ENCODE peak calls at places on chromosomes 3 and 15, in five cellular contexts. I, K, W, F and E are unnamed samples.

GRCh38 chr15:33026614-33027013 is 167.9 kb downstream of the FMN1 start:
- DNase-seq in I (peak), K (no peak), W (no peak), F (no peak), E (no peak)

GRCh38 chr3:160921020-160921635 is 165.1 kb downstream of the PPM1L start:
- DNase-seq in I (peak), K (no peak), W (peak), F (peak), E (peak)

GRCh38 chr15:38614621-38615020 is 50.0 kb upstream of the RASGRP1 start:
- DNase-seq in I (no peak), K (no peak), W (no peak), F (no peak), E (no peak)

GRCh38 chr15:62444104-62445027 is 279.3 kb upstream of the C2CD4B start:
- DNase-seq in I (peak), K (no peak), W (no peak), F (peak), E (no peak)

GRCh38 chr15:74779162-74779648 is 2.7 kb upstream of the CSK start:
- DNase-seq in I (no peak), K (no peak), W (no peak), F (no peak), E (no peak)

GRCh38 chr3:57076422-57076951 is 16.0 kb downstream of the SPATA12 start:
- DNase-seq in I (no peak), K (no peak), W (no peak), F (no peak), E (no peak)

GRCh38 chr3:134330895-134331810 is 43.1 kb downstream of the AMOTL2 start:
- DNase-seq in I (peak), K (no peak), W (no peak), F (no peak), E (no peak)

GRCh38 chr3:181773921-181774320 is 62.2 kb downstream of the SOX2 start:
- DNase-seq in I (no peak), K (no peak), W (peak), F (no peak), E (no peak)

GRCh38 chr3:113531826-113532697 is at the start of gene SIDT1:
- DNase-seq in I (no peak), K (no peak), W (no peak), F (peak), E (peak)

GRCh38 chr3:196757876-196758739 is 18.5 kb downstream of the PAK2 start:
- DNase-seq in I (peak), K (no peak), W (no peak), F (peak), E (no peak)

GRCh38 chr3:107916166-107916565 is 174.7 kb downstream of the CD47 start:
- DNase-seq in I (no peak), K (no peak), W (no peak), F (no peak), E (no peak)

GRCh38 chr3:50651875-50652529 is 22.7 kb upstream of the DOCK3 start:
- DNase-seq in I (no peak), K (no peak), W (no peak), F (no peak), E (no peak)

GRCh38 chr3:141250342-141250741 is 18.7 kb downstream of the PXYLP1 start:
- DNase-seq in I (no peak), K (peak), W (no peak), F (no peak), E (no peak)

GRCh38 chr3:33490641-33491241 is 50.5 kb upstream of the UBP1 start:
- DNase-seq in I (no peak), K (no peak), W (no peak), F (no peak), E (no peak)

GRCh38 chr3:51988286-51989146 is 5.2 kb downstream of the ACY1 start:
- DNase-seq in I (no peak), K (no peak), W (no peak), F (no peak), E (no peak)

GRCh38 chr3:175495331-175495730 is 636.2 kb downstream of the NAALADL2 start:
- DNase-seq in I (no peak), K (no peak), W (no peak), F (peak), E (no peak)

GRCh38 chr3:146218880-146219866 is 31.7 kb downstream of the PLSCR4 start:
- DNase-seq in I (peak), K (no peak), W (peak), F (peak), E (no peak)

GRCh38 chr3:56683122-56683817 is at the start of gene TASOR:
- DNase-seq in I (peak), K (peak), W (peak), F (peak), E (peak)

GRCh38 chr3:36989000-36989399 is 3.9 kb downstream of the EPM2AIP1 start:
- DNase-seq in I (no peak), K (no peak), W (no peak), F (no peak), E (no peak)